ENCODE peak calls at places on chromosomes 3 and 15, in eight cellular contexts. One of them, this sample, is unnamed.

GRCh38 chr15:34325368-34325767 is 12.2 kb downstream of the SLC12A6 start:
- DNase-seq in AG10803: no peak
- DNase-seq in fibroblast of mammary gland: no peak
- DNase-seq in Panc1: no peak
- DNase-seq in psoas muscle: no peak
- DNase-seq in astrocyte of the spinal cord: no peak
- DNase-seq in kidney: no peak
- DNase-seq in CD8-positive, alpha-beta T cell: no peak
- DNase-seq in this sample: no peak

GRCh38 chr15:72591361-72591760 is 63.1 kb upstream of the GOLGA6B start:
- DNase-seq in Panc1: no peak
- DNase-seq in astrocyte of the spinal cord: peak
- DNase-seq in CD8-positive, alpha-beta T cell: no peak
- DNase-seq in psoas muscle: no peak
- DNase-seq in fibroblast of mammary gland: peak
- DNase-seq in kidney: no peak
- DNase-seq in AG10803: peak
- DNase-seq in this sample: peak

GRCh38 chr3:149534671-149535394 is 60.3 kb downstream of the TM4SF4 start:
- DNase-seq in Panc1: no peak
- DNase-seq in psoas muscle: no peak
- DNase-seq in astrocyte of the spinal cord: peak
- DNase-seq in CD8-positive, alpha-beta T cell: no peak
- DNase-seq in fibroblast of mammary gland: peak
- DNase-seq in kidney: no peak
- DNase-seq in AG10803: peak
- DNase-seq in this sample: peak

GRCh38 chr15:29420188-29420587 is 150.6 kb upstream of the NSMCE3 start:
- DNase-seq in CD8-positive, alpha-beta T cell: no peak
- DNase-seq in psoas muscle: no peak
- DNase-seq in Panc1: no peak
- DNase-seq in kidney: no peak
- DNase-seq in AG10803: no peak
- DNase-seq in astrocyte of the spinal cord: no peak
- DNase-seq in fibroblast of mammary gland: no peak
- DNase-seq in this sample: no peak

GRCh38 chr15:98865397-98866339 is 141.9 kb downstream of the PGPEP1L start:
- DNase-seq in psoas muscle: peak
- DNase-seq in kidney: peak
- DNase-seq in AG10803: peak
- DNase-seq in CD8-positive, alpha-beta T cell: peak
- DNase-seq in fibroblast of mammary gland: peak
- DNase-seq in astrocyte of the spinal cord: peak
- DNase-seq in Panc1: no peak
- DNase-seq in this sample: no peak

GRCh38 chr3:55481067-55481917 is 5.8 kb downstream of the WNT5A start:
- DNase-seq in CD8-positive, alpha-beta T cell: no peak
- DNase-seq in Panc1: no peak
- DNase-seq in AG10803: peak
- DNase-seq in psoas muscle: peak
- DNase-seq in kidney: peak
- DNase-seq in astrocyte of the spinal cord: peak
- DNase-seq in fibroblast of mammary gland: peak
- DNase-seq in this sample: peak

GRCh38 chr15:56234804-56235203 is 8.9 kb downstream of the RFX7 start:
- DNase-seq in kidney: no peak
- DNase-seq in AG10803: peak
- DNase-seq in CD8-positive, alpha-beta T cell: no peak
- DNase-seq in psoas muscle: no peak
- DNase-seq in fibroblast of mammary gland: peak
- DNase-seq in astrocyte of the spinal cord: no peak
- DNase-seq in Panc1: no peak
- DNase-seq in this sample: no peak

GRCh38 chr3:148078659-148079058 is 619.0 kb upstream of the AGTR1 start:
- DNase-seq in CD8-positive, alpha-beta T cell: no peak
- DNase-seq in psoas muscle: no peak
- DNase-seq in fibroblast of mammary gland: no peak
- DNase-seq in Panc1: no peak
- DNase-seq in kidney: no peak
- DNase-seq in AG10803: peak
- DNase-seq in astrocyte of the spinal cord: no peak
- DNase-seq in this sample: no peak

GRCh38 chr15:58057559-58057958 is 8.0 kb downstream of the ALDH1A2 start:
- DNase-seq in kidney: no peak
- DNase-seq in Panc1: no peak
- DNase-seq in AG10803: no peak
- DNase-seq in psoas muscle: no peak
- DNase-seq in astrocyte of the spinal cord: no peak
- DNase-seq in CD8-positive, alpha-beta T cell: no peak
- DNase-seq in fibroblast of mammary gland: no peak
- DNase-seq in this sample: no peak

GRCh38 chr15:62110000-62110851 is 43.4 kb downstream of the C2CD4A start:
- DNase-seq in kidney: no peak
- DNase-seq in astrocyte of the spinal cord: peak
- DNase-seq in AG10803: peak
- DNase-seq in CD8-positive, alpha-beta T cell: no peak
- DNase-seq in psoas muscle: peak
- DNase-seq in Panc1: peak
- DNase-seq in fibroblast of mammary gland: peak
- DNase-seq in this sample: peak

GRCh38 chr15:57146394-57147140 is 228.1 kb downstream of the TCF12 start:
- DNase-seq in fibroblast of mammary gland: peak
- DNase-seq in kidney: no peak
- DNase-seq in AG10803: peak
- DNase-seq in Panc1: no peak
- DNase-seq in psoas muscle: no peak
- DNase-seq in CD8-positive, alpha-beta T cell: no peak
- DNase-seq in astrocyte of the spinal cord: peak
- DNase-seq in this sample: peak

GRCh38 chr3:112378989-112379692 is 46.2 kb downstream of the CD200 start:
- DNase-seq in AG10803: peak
- DNase-seq in astrocyte of the spinal cord: peak
- DNase-seq in kidney: no peak
- DNase-seq in fibroblast of mammary gland: peak
- DNase-seq in psoas muscle: no peak
- DNase-seq in CD8-positive, alpha-beta T cell: no peak
- DNase-seq in Panc1: no peak
- DNase-seq in this sample: peak

GRCh38 chr3:192957441-192957951 is 39.8 kb upstream of the MB21D2 start:
- DNase-seq in kidney: no peak
- DNase-seq in psoas muscle: peak
- DNase-seq in Panc1: no peak
- DNase-seq in CD8-positive, alpha-beta T cell: no peak
- DNase-seq in astrocyte of the spinal cord: peak
- DNase-seq in fibroblast of mammary gland: peak
- DNase-seq in AG10803: peak
- DNase-seq in this sample: peak

GRCh38 chr15:70033529-70034140 is 64.1 kb downstream of the TLE3 start:
- DNase-seq in Panc1: no peak
- DNase-seq in CD8-positive, alpha-beta T cell: no peak
- DNase-seq in psoas muscle: no peak
- DNase-seq in kidney: peak
- DNase-seq in fibroblast of mammary gland: peak
- DNase-seq in AG10803: peak
- DNase-seq in astrocyte of the spinal cord: no peak
- DNase-seq in this sample: peak

GRCh38 chr3:14206548-14207177 is 28.0 kb downstream of the LSM3 start:
- DNase-seq in astrocyte of the spinal cord: no peak
- DNase-seq in AG10803: no peak
- DNase-seq in psoas muscle: no peak
- DNase-seq in kidney: no peak
- DNase-seq in Panc1: no peak
- DNase-seq in CD8-positive, alpha-beta T cell: no peak
- DNase-seq in fibroblast of mammary gland: no peak
- DNase-seq in this sample: no peak

GRCh38 chr3:100992086-100993033 is 861 bp downstream of the ABI3BP start:
- DNase-seq in astrocyte of the spinal cord: peak
- DNase-seq in fibroblast of mammary gland: peak
- DNase-seq in kidney: no peak
- DNase-seq in CD8-positive, alpha-beta T cell: no peak
- DNase-seq in AG10803: peak
- DNase-seq in psoas muscle: no peak
- DNase-seq in Panc1: no peak
- DNase-seq in this sample: no peak

GRCh38 chr15:71781965-71782265 is 28.4 kb upstream of the NR2E3 start:
- DNase-seq in kidney: no peak
- DNase-seq in CD8-positive, alpha-beta T cell: no peak
- DNase-seq in AG10803: no peak
- DNase-seq in psoas muscle: no peak
- DNase-seq in fibroblast of mammary gland: no peak
- DNase-seq in Panc1: no peak
- DNase-seq in astrocyte of the spinal cord: no peak
- DNase-seq in this sample: no peak

GRCh38 chr15:61383421-61383820 is 154.3 kb upstream of the RORA start:
- DNase-seq in psoas muscle: no peak
- DNase-seq in CD8-positive, alpha-beta T cell: no peak
- DNase-seq in kidney: no peak
- DNase-seq in fibroblast of mammary gland: peak
- DNase-seq in Panc1: no peak
- DNase-seq in AG10803: peak
- DNase-seq in astrocyte of the spinal cord: peak
- DNase-seq in this sample: peak

GRCh38 chr3:20190991-20191390 is 5.0 kb upstream of the SGO1 start:
- DNase-seq in psoas muscle: no peak
- DNase-seq in AG10803: no peak
- DNase-seq in kidney: no peak
- DNase-seq in astrocyte of the spinal cord: no peak
- DNase-seq in fibroblast of mammary gland: no peak
- DNase-seq in CD8-positive, alpha-beta T cell: no peak
- DNase-seq in Panc1: no peak
- DNase-seq in this sample: no peak

GRCh38 chr3:47404420-47404819 is 23.6 kb downstream of the PTPN23 start:
- DNase-seq in psoas muscle: no peak
- DNase-seq in Panc1: no peak
- DNase-seq in fibroblast of mammary gland: no peak
- DNase-seq in astrocyte of the spinal cord: no peak
- DNase-seq in CD8-positive, alpha-beta T cell: no peak
- DNase-seq in kidney: peak
- DNase-seq in AG10803: no peak
- DNase-seq in this sample: no peak

GRCh38 chr3:126548556-126549466 is 9.9 kb downstream of the C3orf22 start:
- DNase-seq in astrocyte of the spinal cord: no peak
- DNase-seq in fibroblast of mammary gland: no peak
- DNase-seq in kidney: peak
- DNase-seq in AG10803: no peak
- DNase-seq in Panc1: no peak
- DNase-seq in CD8-positive, alpha-beta T cell: no peak
- DNase-seq in psoas muscle: peak
- DNase-seq in this sample: no peak

DNA sequence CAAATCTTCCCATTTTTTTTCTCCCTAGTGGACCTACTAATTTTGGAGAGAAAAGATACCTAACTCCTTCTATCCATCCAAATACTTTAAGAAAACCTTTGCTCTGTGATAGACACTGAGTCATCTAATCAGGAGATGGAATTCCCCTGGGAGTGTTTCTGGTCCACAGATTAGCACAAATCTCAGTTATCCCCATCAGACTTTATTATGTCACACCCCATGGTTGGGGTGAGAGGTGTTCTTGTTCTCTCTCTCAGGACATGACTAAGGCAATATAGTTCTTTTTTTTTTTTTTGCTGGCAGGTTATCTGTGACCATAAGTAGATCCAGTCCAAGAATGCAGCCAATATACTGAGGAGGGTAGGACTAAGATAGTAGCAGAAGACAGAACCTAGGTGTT is 15.8 kb downstream of the SLC9A9 start:
- DNase-seq in fibroblast of mammary gland: peak
- DNase-seq in CD8-positive, alpha-beta T cell: no peak
- DNase-seq in Panc1: no peak
- DNase-seq in astrocyte of the spinal cord: no peak
- DNase-seq in kidney: no peak
- DNase-seq in AG10803: no peak
- DNase-seq in psoas muscle: no peak
- DNase-seq in this sample: no peak
- H3K4me3 ChIP-seq in fibroblast of mammary gland: no peak
- H3K4me3 ChIP-seq in CD8-positive, alpha-beta T cell: no peak
- H3K4me3 ChIP-seq in Panc1: no peak
- H3K4me3 ChIP-seq in astrocyte of the spinal cord: no peak
- H3K4me3 ChIP-seq in kidney: no peak
- H3K4me3 ChIP-seq in AG10803: no peak
- H3K4me3 ChIP-seq in psoas muscle: no peak
- H3K4me3 ChIP-seq in this sample: no peak

DNA sequence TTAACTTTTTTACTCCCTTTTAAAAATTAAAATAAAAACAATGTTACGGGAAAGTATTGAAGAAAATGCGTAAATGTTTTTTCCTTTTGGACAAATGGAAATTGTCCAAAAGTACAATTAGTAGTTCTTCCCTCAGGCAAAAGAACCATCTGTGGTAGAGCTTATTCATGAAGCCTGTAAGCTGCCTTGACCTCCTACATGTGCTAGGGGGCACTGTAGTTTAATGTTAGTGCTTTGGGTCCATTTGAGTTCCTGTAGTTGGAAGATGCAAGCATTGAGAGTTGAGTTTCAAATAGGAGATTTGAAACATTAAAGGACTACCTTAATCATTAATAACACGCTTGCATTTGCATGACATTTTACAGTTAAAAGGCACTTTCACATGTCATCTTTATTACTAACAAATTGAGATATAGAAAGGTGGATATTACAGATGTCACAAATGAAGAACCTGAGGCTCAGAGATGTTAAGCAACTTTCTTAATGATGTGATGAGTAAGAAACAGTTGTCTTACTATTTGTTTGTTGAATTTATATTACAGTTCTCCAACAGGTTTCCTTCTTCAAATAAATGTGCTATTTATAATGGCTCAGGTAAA is 1.8 kb upstream of the ZNF385D start:
- DNase-seq in psoas muscle: no peak
- DNase-seq in CD8-positive, alpha-beta T cell: no peak
- DNase-seq in AG10803: peak
- DNase-seq in Panc1: no peak
- DNase-seq in kidney: no peak
- DNase-seq in astrocyte of the spinal cord: peak
- DNase-seq in fibroblast of mammary gland: peak
- DNase-seq in this sample: peak
- TF ChIP-seq CTCF in psoas muscle: peak
- TF ChIP-seq CTCF in CD8-positive, alpha-beta T cell: no peak
- TF ChIP-seq CTCF in AG10803: peak
- TF ChIP-seq CTCF in Panc1: peak
- TF ChIP-seq CTCF in kidney: peak
- TF ChIP-seq CTCF in astrocyte of the spinal cord: peak
- TF ChIP-seq CTCF in fibroblast of mammary gland: peak
- TF ChIP-seq CTCF in this sample: peak

GRCh38 chr3:177061382-177061781 is 135.9 kb downstream of the TBL1XR1 start:
- DNase-seq in CD8-positive, alpha-beta T cell: no peak
- DNase-seq in astrocyte of the spinal cord: no peak
- DNase-seq in psoas muscle: no peak
- DNase-seq in kidney: no peak
- DNase-seq in fibroblast of mammary gland: no peak
- DNase-seq in Panc1: no peak
- DNase-seq in AG10803: no peak
- DNase-seq in this sample: no peak
- H3K4me3 ChIP-seq in CD8-positive, alpha-beta T cell: no peak
- H3K4me3 ChIP-seq in astrocyte of the spinal cord: no peak
- H3K4me3 ChIP-seq in psoas muscle: no peak
- H3K4me3 ChIP-seq in kidney: no peak
- H3K4me3 ChIP-seq in fibroblast of mammary gland: no peak
- H3K4me3 ChIP-seq in Panc1: no peak
- H3K4me3 ChIP-seq in AG10803: no peak
- H3K4me3 ChIP-seq in this sample: no peak

GRCh38 chr15:37981781-37982180 is 47.3 kb downstream of the TMCO5A start:
- DNase-seq in Panc1: no peak
- DNase-seq in psoas muscle: no peak
- DNase-seq in CD8-positive, alpha-beta T cell: no peak
- DNase-seq in fibroblast of mammary gland: peak
- DNase-seq in kidney: no peak
- DNase-seq in astrocyte of the spinal cord: peak
- DNase-seq in AG10803: peak
- DNase-seq in this sample: peak
- TF ChIP-seq CTCF in Panc1: peak
- TF ChIP-seq CTCF in psoas muscle: peak
- TF ChIP-seq CTCF in CD8-positive, alpha-beta T cell: no peak
- TF ChIP-seq CTCF in fibroblast of mammary gland: peak
- TF ChIP-seq CTCF in kidney: no peak
- TF ChIP-seq CTCF in astrocyte of the spinal cord: peak
- TF ChIP-seq CTCF in AG10803: peak
- TF ChIP-seq CTCF in this sample: peak